ENCODE peak calls at places on chromosomes 12 and 14, in nine cellular contexts. X is upper lobe of right lung, O is choroid plexus epithelial cell, F is activated B cell treated with CpG ODN at 0.5 μM for 24 hours, E is GM12865, I is fibroblast of lung, K is cardiac fibroblast, R is cardiac muscle cell, P is fibroblast of the aortic adventitia. Z is an unnamed sample.

GRCh38 chr12:89244536-89244935 is 107.8 kb downstream of the DUSP6 start:
- DNase-seq in X (no peak), O (peak), F (no peak), E (peak), I (peak), K (peak), R (peak), P (peak), Z (no peak)

GRCh38 chr14:50113381-50113811 is 3.0 kb downstream of the VCPKMT start:
- DNase-seq in X (no peak), O (no peak), F (no peak), E (peak), I (no peak), K (no peak), R (no peak), P (no peak), Z (no peak)

GRCh38 chr14:23183479-23183878 is at the start of gene SLC7A8:
- DNase-seq in X (peak), O (no peak), F (peak), E (no peak), I (no peak), K (no peak), R (no peak), P (no peak), Z (peak)

GRCh38 chr12:44876554-44877275 is 600 bp upstream of the NELL2 start:
- DNase-seq in X (peak), O (peak), F (no peak), E (peak), I (peak), K (peak), R (peak), P (peak), Z (peak)

GRCh38 chr12:18141583-18141982 is 51.6 kb upstream of the RERGL start:
- DNase-seq in X (no peak), O (peak), F (no peak), E (no peak), I (peak), K (peak), R (peak), P (peak), Z (no peak)

GRCh38 chr12:34402228-34402898 is 380.1 kb downstream of the ALG10 start:
- DNase-seq in X (peak), O (no peak), F (peak), E (no peak), I (no peak), K (no peak), R (no peak), P (no peak), Z (peak)

GRCh38 chr14:51996148-51996746 is 6.9 kb downstream of the RTRAF start:
- DNase-seq in X (no peak), O (peak), F (no peak), E (peak), I (peak), K (peak), R (peak), P (peak), Z (no peak)

GRCh38 chr14:61475316-61475715 is 153.9 kb downstream of the PRKCH start:
- DNase-seq in X (no peak), O (peak), F (no peak), E (peak), I (peak), K (peak), R (peak), P (peak), Z (no peak)

GRCh38 chr14:103316723-103317122 is 17.3 kb upstream of the EIF5 start:
- DNase-seq in X (peak), O (no peak), F (no peak), E (no peak), I (no peak), K (no peak), R (no peak), P (no peak), Z (no peak)

GRCh38 chr14:92572050-92572449 is 58.5 kb downstream of the RIN3 start:
- DNase-seq in X (no peak), O (no peak), F (no peak), E (no peak), I (no peak), K (no peak), R (no peak), P (no peak), Z (no peak)

GRCh38 chr14:50059773-50060629 is 56.4 kb downstream of the VCPKMT start:
- DNase-seq in X (peak), O (no peak), F (no peak), E (no peak), I (no peak), K (no peak), R (no peak), P (no peak), Z (no peak)

GRCh38 chr14:68462683-68463082 is 330.2 kb downstream of the ZFP36L1 start:
- DNase-seq in X (no peak), O (peak), F (no peak), E (no peak), I (peak), K (no peak), R (no peak), P (no peak), Z (no peak)

GRCh38 chr12:25691865-25692114 is 138.7 kb upstream of the LMNTD1 start:
- DNase-seq in X (no peak), O (no peak), F (no peak), E (no peak), I (no peak), K (no peak), R (peak), P (no peak), Z (no peak)

GRCh38 chr12:109998904-109999648 is at the start of gene ANKRD13A:
- DNase-seq in X (peak), O (peak), F (peak), E (peak), I (peak), K (peak), R (peak), P (peak), Z (peak)

GRCh38 chr14:68795602-68796417 is 2.9 kb upstream of the ZFP36L1 start:
- DNase-seq in X (peak), O (peak), F (peak), E (peak), I (peak), K (peak), R (peak), P (peak), Z (peak)

GRCh38 chr14:74848768-74849167 is 27.2 kb downstream of the PROX2 start:
- DNase-seq in X (no peak), O (no peak), F (no peak), E (no peak), I (peak), K (peak), R (no peak), P (peak), Z (no peak)

GRCh38 chr14:44444454-44444853 is 62.6 kb downstream of the FSCB start:
- DNase-seq in X (no peak), O (no peak), F (no peak), E (no peak), I (no peak), K (no peak), R (no peak), P (no peak), Z (no peak)

GRCh38 chr12:124504273-124505000 is 63.0 kb downstream of the NCOR2 start:
- DNase-seq in X (no peak), O (no peak), F (no peak), E (no peak), I (no peak), K (no peak), R (no peak), P (no peak), Z (no peak)

GRCh38 chr12:127296591-127296990 is 970.4 kb upstream of the TMEM132C start:
- DNase-seq in X (no peak), O (no peak), F (no peak), E (no peak), I (no peak), K (no peak), R (no peak), P (no peak), Z (no peak)

GRCh38 chr14:21486640-21487087 is 9.7 kb downstream of the TOX4 start:
- DNase-seq in X (no peak), O (peak), F (no peak), E (no peak), I (peak), K (peak), R (peak), P (peak), Z (no peak)

GRCh38 chr12:7158866-7159600 is 28.9 kb downstream of the CLSTN3 start:
- DNase-seq in X (no peak), O (no peak), F (no peak), E (no peak), I (no peak), K (no peak), R (no peak), P (no peak), Z (no peak)

GRCh38 chr14:73777420-73777819 is 63.2 kb upstream of the PNMA1 start:
- DNase-seq in X (no peak), O (no peak), F (no peak), E (peak), I (no peak), K (no peak), R (no peak), P (no peak), Z (no peak)

GRCh38 chr14:23727566-23728335 is 91.6 kb downstream of the DHRS2 start:
- DNase-seq in X (no peak), O (peak), F (no peak), E (peak), I (peak), K (peak), R (peak), P (peak), Z (no peak)

GRCh38 chr12:1948883-1949282 is 30.4 kb upstream of the CACNA2D4 start:
- DNase-seq in X (no peak), O (no peak), F (no peak), E (no peak), I (no peak), K (no peak), R (no peak), P (no peak), Z (no peak)

GRCh38 chr12:590206-590750 is 73.0 kb downstream of the NINJ2 start:
- DNase-seq in X (no peak), O (no peak), F (no peak), E (no peak), I (no peak), K (no peak), R (no peak), P (no peak), Z (no peak)

GRCh38 chr14:97266653-97267052 is 469.5 kb downstream of the VRK1 start:
- DNase-seq in X (no peak), O (peak), F (no peak), E (no peak), I (peak), K (no peak), R (no peak), P (no peak), Z (no peak)

GRCh38 chr12:26940820-26941219 is 2.5 kb downstream of the FGFR1OP2 start:
- DNase-seq in X (no peak), O (peak), F (no peak), E (peak), I (peak), K (peak), R (peak), P (peak), Z (no peak)
- TF ChIP-seq CTCF in X (no peak), O (no peak), F (no peak), E (no peak), I (no peak), K (no peak), R (no peak), P (no peak), Z (no peak)

DNA sequence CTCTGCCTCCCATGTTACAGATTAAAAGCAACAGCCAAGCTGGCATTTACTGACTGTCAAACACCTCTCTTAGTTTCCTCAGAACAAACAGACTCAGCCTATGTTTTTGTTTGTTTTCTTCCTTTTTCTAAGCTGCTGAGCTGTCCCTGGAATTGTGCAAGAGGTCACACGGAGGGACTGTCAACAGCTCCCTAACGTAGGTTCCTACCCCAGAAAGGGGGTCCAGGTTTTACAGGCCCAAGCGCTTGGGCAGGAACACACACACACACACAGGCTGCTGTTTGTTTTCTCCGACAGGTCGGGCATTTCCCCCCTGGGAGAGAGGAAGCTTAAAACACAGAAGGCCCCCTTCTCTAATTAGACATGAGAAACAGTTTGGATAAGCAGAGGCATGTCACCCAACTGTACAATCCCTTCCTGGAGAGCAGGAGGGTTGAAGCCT is 739.6 kb upstream of the TBX3 start:
- DNase-seq in X (no peak), O (no peak), F (no peak), E (no peak), I (no peak), K (no peak), R (no peak), P (no peak), Z (no peak)
- TF ChIP-seq CTCF in X (no peak), O (no peak), F (no peak), E (no peak), I (no peak), K (no peak), R (no peak), P (no peak), Z (no peak)

GRCh38 chr12:111334393-111334915 is 34.4 kb downstream of the PHETA1 start:
- DNase-seq in X (no peak), O (no peak), F (no peak), E (no peak), I (no peak), K (no peak), R (no peak), P (no peak), Z (no peak)

GRCh38 chr12:111327474-111327873 is 41.4 kb downstream of the PHETA1 start:
- DNase-seq in X (no peak), O (no peak), F (no peak), E (no peak), I (no peak), K (no peak), R (no peak), P (no peak), Z (no peak)

GRCh38 chr12:111335811-111336210 is 33.1 kb downstream of the PHETA1 start:
- DNase-seq in X (no peak), O (no peak), F (no peak), E (no peak), I (no peak), K (no peak), R (no peak), P (no peak), Z (no peak)

GRCh38 chr12:111328138-111328537 is 40.8 kb downstream of the PHETA1 start:
- DNase-seq in X (no peak), O (no peak), F (no peak), E (no peak), I (no peak), K (no peak), R (no peak), P (no peak), Z (no peak)

DNA sequence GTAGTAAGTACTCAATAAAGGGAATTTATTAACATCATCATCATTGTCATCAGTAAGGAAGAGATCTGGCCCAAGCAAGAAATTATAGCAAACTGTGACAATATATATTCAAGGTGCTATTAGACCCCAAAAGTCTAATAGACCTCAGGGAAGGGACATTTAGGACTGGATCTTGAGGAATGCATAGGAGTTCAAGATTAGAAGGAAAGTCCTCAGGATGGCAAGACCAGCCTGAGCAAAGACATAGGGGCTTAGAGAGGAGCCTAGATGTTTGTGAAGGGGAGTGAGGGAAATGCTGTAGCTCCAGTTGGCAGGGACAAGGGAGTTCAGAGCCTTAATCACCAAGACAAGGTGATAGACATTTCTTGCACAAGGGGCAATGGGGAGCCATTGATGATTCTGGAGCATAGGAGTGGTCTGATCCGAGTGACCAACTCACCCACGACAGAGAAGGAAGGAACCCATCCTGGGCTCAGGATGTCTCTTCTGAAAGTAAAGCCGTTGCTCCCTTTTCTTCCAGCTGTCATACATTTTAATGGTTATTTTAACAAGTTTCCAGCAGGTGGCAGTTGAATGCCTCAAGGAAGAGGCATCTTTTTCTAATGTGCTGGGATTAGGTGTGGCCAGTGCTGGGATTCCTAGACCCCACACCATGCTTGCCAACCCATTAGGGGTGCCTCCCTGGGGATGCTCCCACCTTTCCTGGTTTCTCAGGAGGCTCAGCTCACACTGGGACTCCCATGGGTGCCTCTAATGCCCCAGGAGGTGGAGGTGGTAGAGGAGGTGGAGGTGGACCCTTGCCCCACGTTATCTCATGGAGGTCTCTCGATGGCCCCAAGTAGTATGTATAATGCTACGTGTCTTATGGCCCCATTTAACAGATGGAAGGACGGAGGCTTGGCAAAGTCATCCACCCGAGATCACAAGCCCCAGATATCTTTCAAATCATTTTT is 37.8 kb downstream of the PHETA1 start:
- DNase-seq in X (no peak), O (peak), F (no peak), E (peak), I (peak), K (peak), R (peak), P (peak), Z (no peak)
- TF ChIP-seq CTCF in X (peak), O (peak), F (no peak), E (peak), I (peak), K (peak), R (peak), P (peak), Z (peak)

GRCh38 chr14:58641509-58641908 is 3.7 kb downstream of the DACT1 start:
- DNase-seq in X (no peak), O (no peak), F (no peak), E (no peak), I (no peak), K (no peak), R (no peak), P (no peak), Z (no peak)
- TF ChIP-seq CTCF in X (no peak), O (peak), F (no peak), E (peak), I (no peak), K (peak), R (peak), P (peak), Z (no peak)

DNA sequence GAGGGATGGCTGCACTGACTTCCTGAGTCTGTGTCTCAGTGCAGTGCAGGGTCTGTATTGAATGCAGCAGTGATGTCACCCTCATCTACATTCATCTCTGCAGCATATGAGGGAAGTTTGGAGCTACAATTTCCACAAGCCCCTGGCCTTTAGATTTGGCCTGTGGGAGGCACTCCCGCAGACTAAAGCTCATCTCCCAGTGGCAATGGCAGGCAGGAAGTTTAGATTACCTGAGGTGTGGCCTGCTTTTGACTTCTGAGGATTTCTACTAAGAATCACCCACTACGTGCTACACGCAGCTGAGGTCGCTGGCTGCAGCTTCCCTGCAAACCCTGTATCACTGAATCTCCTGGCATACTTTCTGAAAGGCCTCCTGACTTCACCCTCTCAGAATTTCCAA is 202.1 kb upstream of the PRKD1 start:
- DNase-seq in X (no peak), O (peak), F (no peak), E (no peak), I (peak), K (peak), R (peak), P (peak), Z (no peak)
- TF ChIP-seq CTCF in X (no peak), O (no peak), F (no peak), E (no peak), I (no peak), K (no peak), R (no peak), P (no peak), Z (no peak)

GRCh38 chr14:59588136-59588535 is 11.5 kb upstream of the CCDC175 start:
- DNase-seq in X (no peak), O (peak), F (no peak), E (no peak), I (no peak), K (no peak), R (peak), P (no peak), Z (no peak)

GRCh38 chr14:59582161-59582560 is 5.5 kb upstream of the CCDC175 start:
- DNase-seq in X (no peak), O (no peak), F (no peak), E (no peak), I (peak), K (no peak), R (no peak), P (no peak), Z (no peak)

GRCh38 chr14:59585891-59586554 is 9.4 kb upstream of the CCDC175 start:
- DNase-seq in X (no peak), O (peak), F (no peak), E (no peak), I (peak), K (peak), R (peak), P (no peak), Z (no peak)

GRCh38 chr14:59583755-59584154 is 7.1 kb upstream of the CCDC175 start:
- DNase-seq in X (no peak), O (peak), F (no peak), E (no peak), I (peak), K (peak), R (peak), P (peak), Z (no peak)

DNA sequence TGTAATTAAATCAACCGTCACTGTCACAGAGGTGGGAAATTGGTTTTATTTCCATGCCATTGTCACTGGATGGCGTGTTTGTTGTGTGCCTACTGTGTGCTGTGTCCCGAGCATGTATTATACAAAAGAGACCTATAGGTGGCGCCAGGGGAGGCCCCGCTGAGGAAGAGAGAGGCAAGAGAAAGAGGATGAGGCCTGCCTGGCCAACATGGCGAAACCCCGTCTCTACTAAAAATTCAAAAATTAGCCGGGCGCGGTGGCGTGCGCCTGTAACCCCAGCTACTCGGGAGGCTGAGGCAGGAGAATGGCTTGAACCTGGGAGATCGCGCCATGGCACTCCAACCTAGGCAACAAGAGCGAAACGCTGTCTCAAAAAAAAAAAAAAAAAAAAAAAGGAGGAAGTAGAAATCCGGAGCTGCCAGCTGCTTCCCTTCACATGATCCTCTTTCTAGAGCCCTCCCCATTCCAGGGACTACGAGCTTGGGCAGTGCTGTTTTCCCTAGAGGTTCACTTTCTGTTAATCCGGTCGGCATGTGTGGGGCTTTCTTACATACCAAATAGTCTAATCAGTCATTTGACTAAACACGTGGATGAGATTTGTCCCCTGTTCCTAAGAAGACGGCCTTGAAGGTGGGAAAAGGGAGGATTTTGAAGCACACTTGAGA is 6.4 kb upstream of the CCDC175 start:
- DNase-seq in X (no peak), O (no peak), F (no peak), E (no peak), I (no peak), K (no peak), R (no peak), P (no peak), Z (no peak)
- TF ChIP-seq CTCF in X (peak), O (peak), F (no peak), E (no peak), I (no peak), K (no peak), R (no peak), P (no peak), Z (no peak)

GRCh38 chr12:57213763-57214397 is 2.7 kb upstream of the NXPH4 start:
- DNase-seq in X (no peak), O (no peak), F (no peak), E (no peak), I (no peak), K (no peak), R (no peak), P (no peak), Z (no peak)
- TF ChIP-seq CTCF in X (no peak), O (no peak), F (no peak), E (no peak), I (no peak), K (no peak), R (no peak), P (no peak), Z (no peak)